ENCODE peak calls at places on chromosomes 11 and 22, in ten cellular contexts. D, X, T, N, J, W, M, R, U and V are unnamed samples.

GRCh38 chr22:42868751-42869251 is 11.7 kb upstream of the ARFGAP3 start:
- DNase-seq in J (no peak), U (no peak), W (no peak), D (no peak), T (no peak), M (peak; percentile 39), R (peak; percentile 75), X (no peak), N (peak; percentile 75), V (peak; percentile 82)

GRCh38 chr11:7665473-7666291 is 7.6 kb downstream of the CYB5R2 start:
- DNase-seq in J (peak; percentile 92), X (no peak), W (peak; percentile 75), N (peak; percentile 79), D (peak; percentile 63), T (peak; percentile 81), U (no peak), R (peak; percentile 35), M (peak; percentile 64), V (peak; percentile 23)

GRCh38 chr11:121206810-121207209 is 85.8 kb upstream of the SC5D start:
- DNase-seq in J (no peak), M (no peak), W (no peak), T (no peak), U (no peak), X (peak; percentile 54), R (no peak), D (no peak), N (no peak), V (no peak)

GRCh38 chr11:128289048-128289447 is 298.3 kb downstream of the ETS1 start:
- DNase-seq in X (no peak), W (no peak), R (peak; percentile 44), N (no peak), U (no peak), T (no peak), D (no peak), J (no peak), M (no peak), V (no peak)

GRCh38 chr11:114846040-114846791 is 167.9 kb downstream of the NXPE2 start:
- DNase-seq in X (no peak), D (no peak), W (peak; percentile 6), N (peak; percentile 46), R (peak; percentile 49), J (peak; percentile 61), U (no peak), M (no peak), T (no peak), V (no peak)

GRCh38 chr11:110373061-110373702 is 56.6 kb upstream of the FDX1 start:
- DNase-seq in R (peak; percentile 36), D (no peak), T (no peak), W (peak; percentile 28), U (peak; percentile 21), N (no peak), J (no peak), M (no peak), X (peak; percentile 31), V (no peak)

GRCh38 chr11:7595951-7596350 is 77.3 kb downstream of the CYB5R2 start:
- DNase-seq in D (no peak), T (no peak), J (no peak), N (no peak), U (no peak), R (no peak), W (no peak), X (no peak), M (no peak), V (peak; percentile 31)

GRCh38 chr11:125892071-125892470 is 4.6 kb downstream of the HYLS1 start:
- DNase-seq in T (no peak), U (no peak), X (no peak), N (no peak), J (no peak), W (peak; percentile 44), R (peak; percentile 58), D (no peak), M (no peak), V (no peak)

GRCh38 chr11:85589373-85589772 is 37.8 kb downstream of the DLG2 start:
- DNase-seq in N (no peak), W (no peak), X (no peak), M (no peak), U (no peak), T (no peak), D (no peak), J (no peak), R (no peak), V (no peak)

DNA sequence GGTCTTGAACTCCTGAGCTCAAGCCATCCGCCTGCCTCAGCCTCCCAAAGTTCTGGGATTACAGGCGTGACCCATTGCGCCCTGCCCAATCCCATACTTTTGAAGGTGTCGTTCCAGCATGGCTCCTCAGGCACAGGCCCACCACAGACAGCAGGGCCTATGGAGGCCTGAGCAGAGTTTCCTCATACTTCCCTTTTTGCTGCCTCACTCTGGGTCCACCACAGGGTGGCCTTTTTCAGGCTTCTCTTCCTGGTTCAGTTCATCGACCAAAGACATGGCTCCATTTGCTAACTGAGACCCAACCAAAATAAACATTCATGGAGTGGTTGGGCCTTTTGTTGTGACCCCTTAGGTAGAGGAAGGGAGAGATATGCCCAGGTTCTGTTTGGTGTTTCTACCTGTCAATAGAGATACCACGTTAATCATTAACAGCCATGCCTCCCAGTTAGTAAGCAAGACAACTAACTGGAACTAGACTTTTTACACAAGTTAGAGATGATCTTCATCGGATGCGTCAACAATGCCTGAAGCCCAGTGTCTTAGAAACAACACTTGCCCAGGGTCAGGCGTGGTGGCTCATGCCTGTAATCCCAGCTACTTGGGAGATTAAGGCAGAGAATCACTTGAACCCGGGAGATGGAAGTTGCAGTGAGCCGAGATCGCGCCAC is 35.1 kb downstream of the TRIOBP start:
- DNase-seq in D (no peak), J (no peak), N (no peak), T (no peak), W (no peak), R (no peak), M (no peak), U (no peak), X (no peak), V (no peak)
- TF ChIP-seq CTCF in D (no peak), J (no peak), N (no peak), T (peak; percentile 44), W (no peak), R (no peak), M (no peak), U (no peak), X (no peak), V (no peak)

DNA sequence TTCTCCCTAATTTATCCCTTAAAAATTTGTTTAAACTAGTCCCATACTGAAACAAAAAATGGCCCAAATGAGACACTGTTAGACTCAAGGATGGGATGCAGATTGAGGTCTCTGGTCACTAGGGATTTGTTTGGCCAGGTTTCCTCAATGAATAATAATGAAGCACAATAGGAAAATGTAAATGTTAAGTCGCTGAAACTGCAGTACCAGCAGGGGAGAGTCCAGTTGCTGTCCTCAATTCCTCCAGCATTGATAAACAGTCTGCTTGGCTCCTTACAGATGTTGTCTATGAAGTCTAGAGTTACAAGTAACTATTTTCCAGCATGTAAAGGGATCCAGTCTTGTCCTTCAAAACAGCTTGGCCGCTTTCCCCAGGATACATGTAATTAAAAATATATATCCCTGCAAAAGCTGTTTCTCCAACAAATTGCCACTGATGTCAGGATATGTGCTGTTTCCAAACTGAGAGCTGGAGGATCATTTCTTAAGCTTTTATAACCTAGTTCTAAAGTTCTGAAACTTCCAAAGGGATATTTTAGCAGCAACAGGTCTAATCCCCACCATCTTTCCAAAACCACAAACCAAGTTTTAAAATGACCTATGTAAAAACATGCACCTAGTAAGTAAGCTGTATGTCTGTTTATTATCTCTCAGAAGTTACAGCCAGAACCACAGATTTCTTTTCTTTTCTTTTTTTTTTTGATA is 2.1 kb downstream of the FZD4 start:
- DNase-seq in T (no peak), W (no peak), M (no peak), X (no peak), U (no peak), D (no peak), N (no peak), R (peak; percentile 36), J (no peak), V (no peak)
- TF ChIP-seq CTCF in T (no peak), W (no peak), M (no peak), X (no peak), U (no peak), D (no peak), N (peak; percentile 6), R (no peak), J (no peak), V (no peak)

GRCh38 chr11:60594998-60595637 is 79.9 kb downstream of the MS4A13 start:
- DNase-seq in R (no peak), J (no peak), D (no peak), W (no peak), X (no peak), N (no peak), U (no peak), M (no peak), T (no peak), V (no peak)

GRCh38 chr11:60589611-60590010 is 74.4 kb downstream of the MS4A13 start:
- DNase-seq in J (no peak), W (no peak), T (no peak), M (no peak), N (no peak), X (no peak), R (no peak), U (no peak), D (no peak), V (no peak)
- TF ChIP-seq CTCF in J (peak; percentile 28), W (peak; percentile 30), T (peak; percentile 50), M (no peak), N (no peak), X (no peak), R (no peak), U (no peak), D (no peak), V (no peak)

DNA sequence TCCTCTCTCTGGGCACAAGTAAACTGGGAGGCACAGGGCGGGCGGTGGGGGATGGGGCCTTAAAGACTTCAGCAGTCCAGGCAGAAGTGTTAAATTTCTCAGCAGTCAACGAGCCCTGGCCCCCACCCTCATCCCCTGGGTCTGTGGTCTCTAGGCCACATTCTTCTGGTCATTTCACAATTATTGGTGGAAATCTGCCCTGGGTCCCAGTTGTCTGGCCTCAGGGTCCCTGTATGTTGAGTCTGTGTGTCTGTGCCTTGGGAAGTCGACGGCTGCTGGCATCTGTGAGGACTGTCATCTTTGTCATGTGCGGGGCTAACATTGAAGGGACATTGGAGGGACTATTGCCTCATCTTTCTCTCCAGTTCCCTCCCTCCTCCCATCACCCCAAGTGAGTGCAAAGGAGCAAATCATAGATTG is 1.7 kb downstream of the TSPAN18 start:
- DNase-seq in N (no peak), R (no peak), W (no peak), D (no peak), M (no peak), U (no peak), T (no peak), J (no peak), X (no peak), V (no peak)
- TF ChIP-seq CTCF in N (no peak), R (no peak), W (no peak), D (no peak), M (no peak), U (no peak), T (no peak), J (no peak), X (no peak), V (no peak)

GRCh38 chr11:57324886-57325734 is at the start of gene TNKS1BP1:
- DNase-seq in T (peak; percentile 92), U (peak; percentile 95), R (peak; percentile 95), N (peak; percentile 98), J (peak; percentile 96), M (peak; percentile 99), X (peak; percentile 88), D (peak; percentile 88), W (peak; percentile 97), V (peak; percentile 97)
- TF ChIP-seq CTCF in T (no peak), U (no peak), R (no peak), N (no peak), J (no peak), M (no peak), X (no peak), D (no peak), W (no peak), V (no peak)